ENCODE peak calls at places on chromosomes 4 and X, in ten cellular contexts. K, O, T, P, J, B, U, I, C and N are unnamed samples.

GRCh38 chr4:165343353-165344191 is 16.1 kb downstream of the MSMO1 start:
- DNase-seq in K (no peak), O (no peak), T (no peak), P (no peak), J (no peak), B (no peak), U (peak), I (no peak), C (no peak), N (no peak)

GRCh38 chr4:113331811-113332210 is 282.4 kb downstream of the ANK2 start:
- DNase-seq in K (no peak), O (no peak), T (no peak), P (no peak), J (peak), B (no peak), U (no peak), I (no peak), C (no peak), N (no peak)

GRCh38 chr4:110270492-110271197 is 72.2 kb upstream of the ELOVL6 start:
- DNase-seq in K (peak), O (no peak), T (no peak), P (no peak), J (no peak), B (no peak), U (peak), I (peak), C (no peak), N (no peak)

GRCh38 chr4:170978990-170979389 is 834.2 kb upstream of the GALNTL6 start:
- DNase-seq in K (no peak), O (no peak), T (no peak), P (no peak), J (peak), B (no peak), U (no peak), I (no peak), C (no peak), N (no peak)

GRCh38 chr4:176538217-176538925 is 218.6 kb downstream of the SPCS3 start:
- DNase-seq in K (peak), O (peak), T (no peak), P (peak), J (no peak), B (no peak), U (peak), I (peak), C (no peak), N (no peak)

GRCh38 chr4:119725688-119726330 is 97.2 kb upstream of the PDE5A start:
- DNase-seq in K (no peak), O (no peak), T (no peak), P (no peak), J (peak), B (no peak), U (peak), I (no peak), C (no peak), N (no peak)

GRCh38 chr4:183136880-183137279 is 37.8 kb downstream of the WWC2 start:
- DNase-seq in K (no peak), O (no peak), T (no peak), P (no peak), J (no peak), B (no peak), U (peak), I (no peak), C (no peak), N (no peak)

GRCh38 chr4:141636077-141636770 is at the start of gene IL15:
- DNase-seq in K (no peak), O (no peak), T (peak), P (peak), J (peak), B (peak), U (peak), I (no peak), C (peak), N (peak)

GRCh38 chrX:20711366-20711765 is 444.7 kb upstream of the RPS6KA3 start:
- DNase-seq in K (no peak), O (no peak), T (no peak), P (no peak), J (no peak), B (no peak), U (no peak), I (no peak), C (no peak), N (no peak)

GRCh38 chr4:32462944-32463343 is 1742.8 kb downstream of the PCDH7 start:
- DNase-seq in K (peak), O (no peak), T (no peak), P (no peak), J (peak), B (no peak), U (peak), I (no peak), C (no peak), N (no peak)
- TF ChIP-seq CTCF in K (peak), O (peak), T (no peak), P (no peak), J (peak), B (no peak), U (peak), I (peak), C (no peak), N (peak)

DNA sequence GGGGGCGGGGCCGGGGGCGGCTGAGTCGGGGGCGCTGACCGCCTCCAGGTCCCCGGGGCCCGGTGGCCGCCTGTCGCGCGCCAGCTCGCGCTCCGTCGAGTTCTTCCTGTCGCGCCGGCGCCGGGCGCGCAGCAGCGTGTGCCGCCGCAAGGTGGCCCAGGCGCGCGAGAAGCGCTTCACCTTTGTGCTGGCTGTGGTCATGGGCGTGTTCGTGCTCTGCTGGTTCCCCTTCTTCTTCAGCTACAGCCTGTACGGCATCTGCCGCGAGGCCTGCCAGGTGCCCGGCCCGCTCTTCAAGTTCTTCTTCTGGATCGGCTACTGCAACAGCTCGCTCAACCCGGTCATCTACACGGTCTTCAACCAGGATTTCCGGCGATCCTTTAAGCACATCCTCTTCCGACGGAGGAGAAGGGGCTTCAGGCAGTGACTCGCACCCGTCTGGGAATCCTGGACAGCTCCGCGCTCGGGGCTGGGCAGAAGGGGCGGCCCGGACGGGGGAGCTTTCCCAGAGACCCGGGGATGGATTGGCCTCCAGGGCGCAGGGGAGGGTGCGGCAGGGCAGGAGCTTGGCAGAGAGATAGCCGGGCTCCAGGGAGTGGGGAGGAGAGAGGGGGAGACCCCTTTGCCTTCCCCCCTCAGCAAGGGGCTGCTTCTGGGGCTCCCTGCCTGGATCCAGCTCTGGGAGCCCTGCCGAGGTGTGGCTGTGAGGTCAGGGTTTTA is 1.5 kb downstream of the ADRA2C start:
- DNase-seq in K (no peak), O (no peak), T (no peak), P (no peak), J (peak), B (no peak), U (peak), I (no peak), C (no peak), N (no peak)
- TF ChIP-seq CTCF in K (no peak), O (no peak), T (no peak), P (no peak), J (no peak), B (peak), U (no peak), I (no peak), C (no peak), N (peak)

GRCh38 chrX:7927259-7928167 is at the start of gene PNPLA4:
- DNase-seq in K (peak), O (peak), T (peak), P (peak), J (peak), B (peak), U (peak), I (no peak), C (peak), N (peak)
- TF ChIP-seq CTCF in K (peak), O (peak), T (peak), P (peak), J (no peak), B (no peak), U (peak), I (peak), C (peak), N (peak)

DNA sequence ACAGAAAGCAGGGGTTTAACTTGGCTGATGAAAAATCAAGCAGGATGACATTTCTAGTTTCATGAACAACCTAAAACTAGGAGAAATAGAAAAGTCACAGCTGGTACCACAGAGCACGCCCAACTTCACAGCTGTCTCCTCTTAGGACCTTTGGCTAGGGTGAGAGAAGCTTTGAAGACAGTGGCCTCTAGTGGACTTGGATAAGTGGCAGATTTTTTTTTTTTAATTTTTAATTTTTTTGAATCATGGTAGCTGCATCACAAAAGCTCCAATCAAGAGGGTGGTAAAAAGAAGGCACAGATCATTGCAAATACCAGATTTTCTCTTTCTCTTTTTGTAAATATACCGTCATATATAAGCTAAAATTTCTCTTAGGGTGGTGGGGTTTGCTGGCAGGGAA is 20.2 kb upstream of the MAP3K15 start:
- DNase-seq in K (peak), O (no peak), T (no peak), P (peak), J (no peak), B (no peak), U (peak), I (no peak), C (no peak), N (no peak)
- TF ChIP-seq CTCF in K (peak), O (peak), T (no peak), P (peak), J (no peak), B (peak), U (peak), I (peak), C (no peak), N (peak)

DNA sequence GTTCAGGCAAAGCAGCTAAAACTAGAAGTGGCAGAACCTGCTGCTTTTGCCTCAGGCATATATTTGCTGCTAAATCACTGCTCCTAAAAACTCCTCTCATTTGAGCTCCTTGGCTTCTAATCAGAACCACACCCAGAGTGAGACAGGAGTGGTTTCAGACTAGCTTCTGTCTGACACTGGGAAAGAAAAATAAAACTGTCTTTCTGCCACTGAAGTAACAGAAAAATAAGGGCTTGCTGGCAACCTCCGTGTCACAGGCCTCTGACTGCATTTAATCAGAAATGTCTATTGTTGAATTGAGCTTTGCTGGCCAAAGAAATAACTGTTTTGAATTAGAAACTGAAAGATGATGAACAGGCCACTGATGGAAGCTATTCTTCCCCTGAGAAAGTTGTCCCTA is 52.1 kb upstream of the RAP2C start:
- DNase-seq in K (peak), O (no peak), T (no peak), P (no peak), J (no peak), B (peak), U (peak), I (no peak), C (no peak), N (no peak)
- TF ChIP-seq CTCF in K (no peak), O (no peak), T (no peak), P (no peak), J (no peak), B (no peak), U (no peak), I (no peak), C (no peak), N (no peak)

DNA sequence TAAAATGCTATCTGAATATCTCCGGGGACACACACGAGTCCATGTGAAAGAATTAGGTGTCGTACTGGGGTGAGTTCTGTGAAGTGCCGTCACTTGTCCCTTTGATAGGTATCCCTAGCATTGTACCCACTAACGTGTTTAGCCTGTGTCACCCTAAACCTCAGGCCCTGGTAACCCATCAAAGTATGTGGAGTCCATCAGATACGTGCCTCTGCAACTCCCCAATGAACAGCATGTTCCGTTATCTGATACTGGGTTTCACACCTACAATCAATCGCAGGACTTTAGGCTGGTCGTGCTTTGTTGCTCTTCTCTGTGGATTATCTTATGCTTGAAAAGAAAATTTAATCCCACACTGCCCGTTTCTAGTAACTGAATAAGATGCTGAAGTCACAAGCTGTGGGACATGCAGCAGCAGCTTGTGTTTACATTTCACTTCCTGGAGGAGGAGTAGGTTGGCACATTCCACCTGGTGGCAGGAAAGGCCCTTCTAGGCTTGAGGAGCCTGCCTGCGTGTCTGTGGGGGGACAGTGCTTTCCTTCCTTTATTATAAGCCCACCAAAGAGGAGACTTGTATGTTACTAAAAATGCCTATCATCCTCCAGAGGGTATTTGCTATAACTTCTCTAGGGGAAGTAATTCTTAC is 127.1 kb downstream of the FNIP2 start:
- DNase-seq in K (no peak), O (no peak), T (no peak), P (no peak), J (peak), B (no peak), U (peak), I (no peak), C (no peak), N (no peak)
- TF ChIP-seq CTCF in K (no peak), O (no peak), T (no peak), P (no peak), J (no peak), B (peak), U (no peak), I (peak), C (no peak), N (peak)

GRCh38 chr4:7928711-7929505 is 10.8 kb downstream of the AFAP1 start:
- DNase-seq in K (no peak), O (no peak), T (no peak), P (no peak), J (no peak), B (no peak), U (peak), I (no peak), C (peak), N (no peak)
- TF ChIP-seq CTCF in K (peak), O (peak), T (peak), P (peak), J (no peak), B (peak), U (peak), I (peak), C (no peak), N (peak)

DNA sequence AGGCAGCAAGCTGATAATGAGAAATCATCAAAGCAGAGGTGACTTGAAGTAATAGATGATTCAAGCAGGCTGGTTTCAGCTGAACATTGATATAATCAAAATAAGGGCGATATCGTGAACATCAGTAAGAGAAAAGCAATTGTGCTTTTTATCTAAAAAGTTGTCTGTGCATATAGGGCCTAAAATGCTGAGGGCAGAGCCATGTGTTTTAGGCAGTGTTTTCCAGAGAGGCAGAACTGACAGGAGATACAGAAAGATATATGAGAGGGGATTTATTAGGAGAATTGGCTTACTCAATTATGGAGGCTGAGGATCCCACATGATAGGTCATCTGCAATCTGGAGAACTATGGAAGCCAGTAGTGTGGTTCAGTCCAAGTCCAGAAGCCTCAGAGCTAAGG is 136.5 kb upstream of the NPY2R start:
- DNase-seq in K (no peak), O (no peak), T (no peak), P (no peak), J (no peak), B (no peak), U (no peak), I (no peak), C (no peak), N (no peak)
- TF ChIP-seq CTCF in K (no peak), O (no peak), T (no peak), P (no peak), J (no peak), B (no peak), U (no peak), I (no peak), C (no peak), N (no peak)

DNA sequence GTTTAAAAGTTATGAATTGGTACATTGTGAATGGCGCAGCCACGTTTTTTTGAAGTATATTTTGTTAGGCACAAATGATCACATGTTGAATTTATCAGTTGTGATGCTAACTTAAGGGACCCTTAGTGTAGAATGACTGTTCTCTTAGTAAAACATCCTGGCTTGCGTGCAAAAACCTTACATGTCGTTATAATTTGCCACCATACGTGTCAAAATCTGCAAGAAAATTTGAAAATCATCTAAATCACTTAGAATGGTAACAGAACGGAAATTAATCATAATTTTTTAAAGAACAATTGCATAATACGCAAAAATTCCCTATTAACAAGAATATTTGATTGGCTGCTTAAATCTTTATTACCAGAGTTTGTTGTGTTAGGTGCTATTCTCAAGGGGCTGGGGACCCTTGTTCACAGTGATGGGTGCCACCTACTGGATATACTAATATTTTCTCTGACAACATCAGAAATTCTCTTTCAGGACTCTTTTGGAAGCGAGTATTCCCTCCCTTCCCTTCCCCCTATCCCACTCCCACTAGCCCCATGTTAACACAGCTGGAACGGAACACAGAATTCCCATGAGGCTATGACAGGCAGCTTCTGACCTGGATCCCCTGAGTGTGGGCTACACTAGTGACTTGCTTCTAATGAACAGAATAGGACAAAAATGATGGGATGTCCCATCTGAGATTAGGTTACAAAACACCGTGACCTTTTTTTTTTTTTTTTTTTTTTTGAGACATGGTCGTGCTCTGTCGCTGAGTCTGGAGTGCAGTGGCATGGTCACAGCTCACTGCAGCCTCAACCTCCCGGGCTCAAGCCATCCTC is 71.8 kb downstream of the SUPT20HL2 start:
- DNase-seq in K (peak), O (no peak), T (peak), P (peak), J (no peak), B (peak), U (peak), I (no peak), C (no peak), N (no peak)
- TF ChIP-seq CTCF in K (peak), O (peak), T (peak), P (peak), J (no peak), B (peak), U (no peak), I (peak), C (no peak), N (peak)